ENCODE peak calls at places on chromosome 13, in six cellular contexts. F is PC-3, J is osteoblast, R is IMR-90, I is K562, O is neural progenitor cell. N is an unnamed sample.

GRCh38 chr13:32645854-32646253 is 59.6 kb downstream of the PDS5B start:
- DNase-seq in R (no peak), J (no peak), F (no peak), O (no peak), I (no peak), N (peak)

GRCh38 chr13:23871616-23872220 is 17.5 kb downstream of the MIPEP start:
- DNase-seq in J (peak), I (peak), F (peak), R (peak), O (peak), N (peak)

GRCh38 chr13:97344250-97345175 is 89.5 kb upstream of the RAP2A start:
- DNase-seq in J (peak), R (peak), I (no peak), O (peak), F (peak), N (peak)

GRCh38 chr13:40402931-40403412 is 263.5 kb downstream of the FOXO1 start:
- DNase-seq in O (no peak), I (no peak), F (peak), R (peak), J (no peak), N (no peak)

GRCh38 chr13:92716749-92717148 is 509.9 kb upstream of the GPC6 start:
- DNase-seq in O (no peak), F (peak), I (no peak), R (peak), J (no peak), N (no peak)

GRCh38 chr13:26074706-26075105 is 22.9 kb upstream of the SHISA2 start:
- DNase-seq in F (peak), J (no peak), R (peak), I (no peak), O (no peak), N (no peak)

GRCh38 chr13:90918551-90918950 is 428.9 kb upstream of the MIR17HG start:
- DNase-seq in J (no peak), I (no peak), F (peak), R (peak), O (no peak), N (no peak)

GRCh38 chr13:24997367-24997967 is 98.5 kb upstream of the PABPC3 start:
- DNase-seq in O (peak), R (peak), I (peak), J (no peak), F (peak), N (peak)

GRCh38 chr13:61204025-61204424 is 211.6 kb downstream of the PCDH20 start:
- DNase-seq in O (no peak), I (no peak), F (no peak), R (no peak), J (no peak), N (no peak)

GRCh38 chr13:77460195-77460594 is 75.3 kb upstream of the SCEL start:
- DNase-seq in J (no peak), I (no peak), O (no peak), F (peak), R (no peak), N (peak)

GRCh38 chr13:50893211-50893852 is 16.3 kb upstream of the RNASEH2B start:
- DNase-seq in F (no peak), J (no peak), R (peak), O (no peak), I (no peak), N (peak)

GRCh38 chr13:77337159-77337558 is 10.3 kb upstream of the MYCBP2 start:
- DNase-seq in I (no peak), J (no peak), F (no peak), R (no peak), O (no peak), N (peak)

GRCh38 chr13:69980799-69981198 is 126.8 kb upstream of the ATXN8OS start:
- DNase-seq in O (no peak), J (no peak), R (no peak), I (no peak), F (no peak), N (no peak)

GRCh38 chr13:60654405-60654804 is 257.4 kb downstream of the TDRD3 start:
- DNase-seq in R (no peak), F (peak), O (peak), J (no peak), I (no peak), N (no peak)

GRCh38 chr13:50119593-50119992 is 104.3 kb downstream of the KCNRG start:
- DNase-seq in O (no peak), F (no peak), J (peak), R (peak), I (no peak), N (no peak)

GRCh38 chr13:34587586-34587985 is 354.5 kb upstream of the NBEA start:
- DNase-seq in I (no peak), F (no peak), O (no peak), J (no peak), R (no peak), N (no peak)

GRCh38 chr13:61466280-61466679 is 50.6 kb upstream of the PCDH20 start:
- DNase-seq in O (peak), I (no peak), J (no peak), R (no peak), F (peak), N (no peak)

GRCh38 chr13:87676254-87677042 is 5.3 kb downstream of the SLITRK5 start:
- DNase-seq in F (no peak), J (peak), O (peak), R (no peak), I (no peak), N (peak)

GRCh38 chr13:112341976-112342735 is 34.0 kb upstream of the SPACA7 start:
- DNase-seq in J (no peak), I (no peak), F (no peak), O (no peak), R (no peak), N (no peak)

GRCh38 chr13:74009100-74009668 is 125.0 kb downstream of the KLF12 start:
- DNase-seq in O (no peak), J (no peak), I (no peak), R (no peak), F (no peak), N (no peak)

GRCh38 chr13:50722437-50723125 is 120.9 kb downstream of the DLEU7 start:
- DNase-seq in O (no peak), R (no peak), I (no peak), J (no peak), F (peak), N (no peak)

GRCh38 chr13:91778123-91778522 is 379.7 kb downstream of the GPC5 start:
- DNase-seq in O (no peak), I (no peak), R (no peak), F (no peak), J (no peak), N (no peak)

GRCh38 chr13:47039106-47039505 is 142.3 kb upstream of the HTR2A start:
- DNase-seq in O (no peak), R (peak), J (no peak), F (peak), I (no peak), N (no peak)

GRCh38 chr13:100388923-100389322 is 199.7 kb downstream of the GGACT start:
- DNase-seq in F (no peak), R (no peak), O (no peak), J (no peak), I (no peak), N (no peak)

GRCh38 chr13:49657241-49657641 is 28.9 kb downstream of the ARL11 start:
- DNase-seq in O (peak), J (no peak), I (no peak), F (no peak), R (no peak), N (no peak)

GRCh38 chr13:95754069-95754468 is 77.1 kb downstream of the DNAJC3 start:
- DNase-seq in R (no peak), J (no peak), F (no peak), O (no peak), I (no peak), N (no peak)

GRCh38 chr13:95752677-95753076 is 75.7 kb downstream of the DNAJC3 start:
- DNase-seq in O (no peak), J (no peak), F (no peak), R (no peak), I (no peak), N (no peak)

GRCh38 chr13:95745289-95745688 is 68.3 kb downstream of the DNAJC3 start:
- DNase-seq in R (no peak), J (no peak), O (peak), F (no peak), I (no peak), N (no peak)

GRCh38 chr13:95745752-95746151 is 68.8 kb downstream of the DNAJC3 start:
- DNase-seq in F (no peak), I (no peak), O (no peak), J (no peak), R (no peak), N (no peak)

DNA sequence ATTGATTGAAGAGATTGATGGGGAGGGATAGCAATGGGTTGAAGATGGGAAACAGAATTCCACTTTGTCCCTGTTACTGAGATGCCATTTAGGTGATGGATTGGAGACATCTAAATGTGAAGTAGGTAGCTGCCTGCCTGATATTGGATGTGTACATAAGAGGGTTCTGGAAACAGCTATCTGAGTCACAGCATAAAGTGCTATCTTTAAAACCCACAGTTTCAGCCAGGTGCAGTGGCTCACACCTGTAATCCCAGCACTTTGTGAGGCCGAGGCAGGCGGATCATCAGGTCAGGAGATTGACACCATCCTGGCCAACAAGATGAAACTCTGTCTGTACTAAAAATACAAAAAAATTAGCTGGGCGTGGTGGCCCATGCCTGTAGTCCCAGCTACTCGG is 72.6 kb downstream of the DNAJC3 start:
- DNase-seq in O (no peak), I (no peak), R (no peak), J (no peak), F (no peak), N (no peak)
- H3K4me2 ChIP-seq in O (no peak), I (no peak), R (no peak), J (no peak), F (no peak), N (no peak)

GRCh38 chr13:113804017-113804702 is 45.1 kb downstream of the TMEM255B start:
- DNase-seq in R (no peak), J (peak), O (no peak), F (peak), I (no peak), N (no peak)

GRCh38 chr13:113801289-113801961 is 42.4 kb downstream of the TMEM255B start:
- DNase-seq in O (no peak), R (no peak), J (peak), I (no peak), F (no peak), N (no peak)

GRCh38 chr13:113802090-113802531 is 43.1 kb downstream of the TMEM255B start:
- DNase-seq in R (peak), O (peak), F (no peak), J (peak), I (peak), N (no peak)

GRCh38 chr13:113803409-113804016 is 44.5 kb downstream of the TMEM255B start:
- DNase-seq in F (no peak), I (no peak), R (no peak), J (peak), O (no peak), N (no peak)

DNA sequence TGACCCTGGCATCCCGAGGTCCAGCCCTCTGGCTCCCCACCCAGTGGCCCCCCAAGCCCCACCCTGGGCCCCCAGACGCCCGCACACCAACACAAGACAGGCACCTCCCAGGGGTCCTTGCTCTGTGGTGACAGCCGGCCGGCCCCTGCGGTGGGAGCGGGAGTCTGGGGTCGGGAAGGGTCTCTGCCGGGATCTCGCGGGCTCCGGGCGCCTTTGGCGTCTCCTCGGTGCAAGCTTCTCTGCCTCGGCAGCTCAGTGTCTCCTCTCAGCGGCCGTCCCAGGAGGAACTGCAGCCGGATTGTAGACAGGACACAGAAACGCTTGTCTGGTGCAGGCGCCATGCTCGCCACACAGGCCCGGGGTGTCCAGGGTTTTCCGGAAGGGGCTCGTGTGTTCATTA is 43.7 kb downstream of the TMEM255B start:
- DNase-seq in J (peak), I (no peak), O (no peak), R (no peak), F (no peak), N (no peak)
- H3K4me2 ChIP-seq in J (no peak), I (no peak), O (no peak), R (no peak), F (no peak), N (no peak)

DNA sequence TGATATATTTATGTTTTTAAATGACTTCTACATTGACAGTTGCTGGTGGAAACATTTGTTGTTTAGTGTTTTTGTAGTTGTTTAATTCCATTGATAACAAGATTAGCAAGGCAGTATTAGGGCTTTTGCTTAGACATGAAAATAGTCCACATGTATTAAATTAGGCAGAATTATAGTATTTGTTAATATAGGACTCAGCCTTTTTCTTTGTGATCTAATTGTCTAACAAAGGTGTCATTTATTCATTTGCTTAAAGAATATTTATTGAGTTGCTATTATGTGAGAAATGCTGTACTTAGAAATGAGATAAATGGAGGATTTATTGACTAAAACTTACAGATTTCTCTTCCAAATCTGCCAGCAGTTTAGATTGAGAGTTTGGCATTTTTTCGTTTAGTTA is 41.7 kb upstream of the KCTD4 start:
- DNase-seq in J (no peak), O (no peak), F (no peak), R (no peak), I (no peak), N (no peak)
- H3K4me2 ChIP-seq in J (peak), O (no peak), F (no peak), R (no peak), I (no peak), N (no peak)

GRCh38 chr13:114120486-114121430 is 11.7 kb downstream of the RASA3 start:
- DNase-seq in I (no peak), J (no peak), F (no peak), R (no peak), O (no peak), N (no peak)
- H3K4me2 ChIP-seq in I (peak), J (no peak), F (no peak), R (peak), O (no peak), N (no peak)

DNA sequence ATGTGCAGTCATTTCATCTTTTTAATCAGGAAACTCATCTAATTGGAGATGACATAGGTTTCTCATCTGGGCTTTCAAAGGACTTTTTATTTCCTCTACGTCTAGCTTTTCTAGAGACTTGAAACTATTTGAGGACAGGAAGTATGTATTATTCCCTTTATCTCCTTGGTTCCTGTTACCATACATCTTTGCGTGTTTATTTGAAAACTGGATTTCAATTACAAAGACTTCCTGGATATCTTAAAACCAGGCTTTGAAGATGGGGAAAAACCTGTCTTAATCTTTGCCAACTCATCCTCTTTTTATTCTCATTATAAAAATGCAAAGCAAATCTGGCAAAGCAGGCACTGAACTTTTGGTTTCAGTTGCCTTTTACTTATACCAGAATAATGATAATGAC is 130.5 kb downstream of the LMO7 start:
- DNase-seq in F (no peak), R (no peak), O (no peak), I (no peak), J (no peak), N (no peak)
- H3K4me2 ChIP-seq in F (no peak), R (no peak), O (no peak), I (no peak), J (no peak), N (no peak)

DNA sequence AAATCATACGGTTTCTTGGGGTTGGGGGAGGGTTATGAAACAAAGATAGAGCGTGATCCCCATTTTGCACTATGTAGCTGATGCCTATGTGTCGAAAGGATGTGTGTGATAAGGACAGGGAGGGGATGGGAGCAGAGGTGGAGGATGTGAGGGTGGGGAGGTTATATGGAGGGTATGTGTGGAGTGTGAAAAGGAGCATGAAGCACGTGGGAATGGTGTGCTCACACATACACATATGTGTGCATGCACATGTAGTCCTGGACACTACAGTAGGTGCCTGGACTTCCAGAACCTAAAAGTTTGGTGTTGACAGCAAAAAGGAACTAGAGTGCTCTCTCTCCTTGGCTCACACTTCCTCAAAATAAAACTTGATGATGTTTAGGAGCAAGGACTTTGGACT is 25.4 kb downstream of the STOML3 start:
- DNase-seq in F (no peak), R (no peak), J (no peak), I (no peak), O (no peak), N (no peak)
- H3K4me2 ChIP-seq in F (no peak), R (no peak), J (no peak), I (no peak), O (no peak), N (no peak)

GRCh38 chr13:104593693-104594092 is 1527.5 kb upstream of the SLC10A2 start:
- DNase-seq in O (no peak), I (no peak), F (no peak), J (no peak), R (no peak), N (no peak)

GRCh38 chr13:104592127-104592526 is 1525.9 kb upstream of the SLC10A2 start:
- DNase-seq in O (no peak), F (peak), R (peak), I (no peak), J (no peak), N (no peak)

GRCh38 chr13:104593251-104593576 is 1527.0 kb upstream of the SLC10A2 start:
- DNase-seq in J (no peak), F (no peak), O (no peak), I (no peak), R (no peak), N (no peak)

GRCh38 chr13:104594801-104595200 is 1528.6 kb upstream of the SLC10A2 start:
- DNase-seq in J (no peak), O (no peak), F (no peak), R (no peak), I (no peak), N (no peak)

DNA sequence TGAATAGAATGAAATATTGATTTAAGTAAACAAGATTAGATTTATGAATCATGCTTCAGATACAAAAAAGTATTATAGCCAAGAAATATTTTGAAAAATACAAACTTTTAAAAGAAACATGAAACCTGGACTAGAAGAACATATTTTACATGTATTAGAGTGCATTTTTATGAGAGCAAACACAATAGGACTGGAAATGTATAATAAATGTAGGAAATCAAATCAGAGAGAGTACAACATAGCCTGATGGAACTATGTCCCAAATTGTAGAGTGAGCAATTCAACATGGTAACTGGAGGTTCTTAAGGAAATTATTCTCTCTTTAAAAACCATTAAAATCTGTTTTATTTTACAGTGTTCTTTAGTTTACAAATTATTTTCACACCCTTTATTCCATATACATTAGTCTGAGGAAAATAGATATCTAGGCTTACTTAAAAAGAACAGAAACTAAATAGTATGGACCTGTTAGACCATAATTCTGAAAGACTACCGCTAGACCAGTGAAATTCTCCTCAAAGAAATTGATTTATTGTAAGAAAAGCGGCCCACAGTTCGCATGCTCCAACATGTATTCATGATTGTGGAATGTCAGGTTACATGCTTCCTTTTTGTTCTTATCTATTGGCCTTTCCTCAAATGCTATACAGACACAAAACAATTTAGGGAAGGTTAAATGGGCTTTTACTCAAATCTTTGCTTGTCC is 1526.5 kb upstream of the SLC10A2 start:
- DNase-seq in O (no peak), R (no peak), F (peak), J (no peak), I (no peak), N (no peak)
- H3K4me2 ChIP-seq in O (no peak), R (no peak), F (peak), J (no peak), I (no peak), N (no peak)

GRCh38 chr13:21364357-21364756 is 94.7 kb downstream of the ZDHHC20 start:
- DNase-seq in I (no peak), F (no peak), R (no peak), J (no peak), O (no peak), N (no peak)
- H3K4me2 ChIP-seq in I (no peak), F (no peak), R (no peak), J (no peak), O (no peak), N (no peak)

DNA sequence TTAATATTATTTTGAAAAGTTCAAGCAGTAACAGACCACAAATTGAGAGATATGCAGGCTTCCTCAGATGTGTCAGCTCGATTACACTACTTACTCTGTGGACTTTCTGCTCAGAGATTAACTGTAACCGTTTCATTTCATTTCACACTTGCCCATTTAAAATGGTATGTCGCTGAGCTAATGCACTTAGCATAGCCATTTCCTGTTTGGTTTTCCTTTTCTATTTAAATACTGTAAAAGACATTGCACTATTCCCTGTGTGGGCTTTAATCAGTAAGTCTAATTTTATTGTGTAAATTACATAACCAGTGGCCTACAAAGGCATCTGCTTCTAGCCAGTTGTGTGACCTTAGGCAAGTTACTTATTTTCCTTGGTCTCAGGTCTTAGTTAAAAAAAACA is 237.6 kb downstream of the LACC1 start:
- DNase-seq in F (no peak), J (no peak), I (no peak), R (peak), O (no peak), N (peak)
- H3K4me2 ChIP-seq in F (no peak), J (peak), I (no peak), R (peak), O (no peak), N (peak)